ENCODE peak calls at places on chromosomes 4 and X, in eight cellular contexts. One of them, this sample, is unnamed.

GRCh38 chrX:4690516-4690915 is 977.1 kb upstream of the PRKX start:
- DNase-seq in SK-N-DZ: no peak
- DNase-seq in naive thymus-derived CD8-positive, alpha-beta T cell: no peak
- DNase-seq in HT1080: no peak
- DNase-seq in GM12891: no peak
- DNase-seq in CD8-positive, alpha-beta T cell: no peak
- DNase-seq in heart right ventricle: no peak
- DNase-seq in fibroblast of pulmonary artery: no peak
- DNase-seq in this sample: peak; percentile 69

GRCh38 chr4:2712261-2712842 is 43.8 kb downstream of the TNIP2 start:
- DNase-seq in SK-N-DZ: peak; percentile 8
- DNase-seq in naive thymus-derived CD8-positive, alpha-beta T cell: no peak
- DNase-seq in CD8-positive, alpha-beta T cell: no peak
- DNase-seq in HT1080: no peak
- DNase-seq in GM12891: no peak
- DNase-seq in heart right ventricle: no peak
- DNase-seq in fibroblast of pulmonary artery: peak; percentile 46
- DNase-seq in this sample: peak; percentile 46

GRCh38 chr4:8688908-8689445 is 96.4 kb downstream of the CPZ start:
- DNase-seq in HT1080: no peak
- DNase-seq in fibroblast of pulmonary artery: no peak
- DNase-seq in GM12891: no peak
- DNase-seq in CD8-positive, alpha-beta T cell: no peak
- DNase-seq in heart right ventricle: no peak
- DNase-seq in SK-N-DZ: no peak
- DNase-seq in naive thymus-derived CD8-positive, alpha-beta T cell: no peak
- DNase-seq in this sample: no peak

GRCh38 chr4:71296945-71297344 is 41.9 kb upstream of the SLC4A4 start:
- DNase-seq in naive thymus-derived CD8-positive, alpha-beta T cell: no peak
- DNase-seq in fibroblast of pulmonary artery: no peak
- DNase-seq in SK-N-DZ: no peak
- DNase-seq in HT1080: peak; percentile 23
- DNase-seq in CD8-positive, alpha-beta T cell: no peak
- DNase-seq in heart right ventricle: no peak
- DNase-seq in GM12891: no peak
- DNase-seq in this sample: no peak

GRCh38 chr4:119032921-119033685 is 102.5 kb upstream of the MYOZ2 start:
- DNase-seq in CD8-positive, alpha-beta T cell: no peak
- DNase-seq in SK-N-DZ: no peak
- DNase-seq in fibroblast of pulmonary artery: no peak
- DNase-seq in HT1080: no peak
- DNase-seq in heart right ventricle: no peak
- DNase-seq in naive thymus-derived CD8-positive, alpha-beta T cell: no peak
- DNase-seq in GM12891: no peak
- DNase-seq in this sample: no peak

GRCh38 chr4:122716825-122717448 is 15.6 kb upstream of the BBS12 start:
- DNase-seq in GM12891: peak; percentile 46
- DNase-seq in CD8-positive, alpha-beta T cell: peak; percentile 56
- DNase-seq in fibroblast of pulmonary artery: peak; percentile 81
- DNase-seq in SK-N-DZ: peak; percentile 55
- DNase-seq in heart right ventricle: peak; percentile 29
- DNase-seq in naive thymus-derived CD8-positive, alpha-beta T cell: peak; percentile 47
- DNase-seq in HT1080: peak; percentile 67
- DNase-seq in this sample: peak; percentile 43

GRCh38 chr4:30720021-30720655 is at the start of gene PCDH7:
- DNase-seq in SK-N-DZ: peak; percentile 64
- DNase-seq in GM12891: no peak
- DNase-seq in naive thymus-derived CD8-positive, alpha-beta T cell: no peak
- DNase-seq in HT1080: peak; percentile 56
- DNase-seq in CD8-positive, alpha-beta T cell: no peak
- DNase-seq in fibroblast of pulmonary artery: peak; percentile 60
- DNase-seq in heart right ventricle: peak; percentile 23
- DNase-seq in this sample: peak; percentile 63

GRCh38 chrX:71183341-71183740 is 38.7 kb downstream of the NLGN3 start:
- DNase-seq in heart right ventricle: no peak
- DNase-seq in SK-N-DZ: no peak
- DNase-seq in fibroblast of pulmonary artery: no peak
- DNase-seq in CD8-positive, alpha-beta T cell: no peak
- DNase-seq in naive thymus-derived CD8-positive, alpha-beta T cell: no peak
- DNase-seq in HT1080: no peak
- DNase-seq in GM12891: no peak
- DNase-seq in this sample: no peak

GRCh38 chr4:76187152-76187551 is 26.5 kb downstream of the SCARB2 start:
- DNase-seq in fibroblast of pulmonary artery: no peak
- DNase-seq in heart right ventricle: no peak
- DNase-seq in GM12891: no peak
- DNase-seq in CD8-positive, alpha-beta T cell: no peak
- DNase-seq in HT1080: no peak
- DNase-seq in SK-N-DZ: no peak
- DNase-seq in naive thymus-derived CD8-positive, alpha-beta T cell: no peak
- DNase-seq in this sample: no peak

GRCh38 chr4:176032454-176032853 is 33.2 kb upstream of the WDR17 start:
- DNase-seq in CD8-positive, alpha-beta T cell: no peak
- DNase-seq in fibroblast of pulmonary artery: no peak
- DNase-seq in heart right ventricle: no peak
- DNase-seq in GM12891: no peak
- DNase-seq in SK-N-DZ: no peak
- DNase-seq in HT1080: no peak
- DNase-seq in naive thymus-derived CD8-positive, alpha-beta T cell: no peak
- DNase-seq in this sample: no peak

This sample was measured in Kasumi-1.